ENCODE peak calls at places on chromosome 1, in four cellular contexts. One of them, this sample, is unnamed.
A peak's percentile ranks its signal among the peaks of the same experiment; 100 is the strongest.

GRCh38 chr1:43757343-43758053 is 50.2 kb downstream of the ST3GAL3 start:
- DNase-seq in endothelial cell of umbilical vein: no peak
- DNase-seq in K562: no peak
- DNase-seq in GM12878: no peak
- DNase-seq in this sample: no peak

GRCh38 chr1:164644774-164645634 is 86.0 kb downstream of the PBX1 start:
- DNase-seq in K562: no peak
- DNase-seq in endothelial cell of umbilical vein: no peak
- DNase-seq in GM12878: no peak
- DNase-seq in this sample: peak; percentile 70

GRCh38 chr1:232131715-232132391 is 498.1 kb downstream of the SIPA1L2 start:
- DNase-seq in K562: no peak
- DNase-seq in GM12878: no peak
- DNase-seq in endothelial cell of umbilical vein: no peak
- DNase-seq in this sample: no peak

GRCh38 chr1:212638419-212639151 is 30.0 kb downstream of the ATF3 start:
- DNase-seq in GM12878: no peak
- DNase-seq in endothelial cell of umbilical vein: no peak
- DNase-seq in K562: no peak
- DNase-seq in this sample: peak; percentile 76

GRCh38 chr1:218123968-218124367 is 161.1 kb upstream of the RRP15 start:
- DNase-seq in endothelial cell of umbilical vein: no peak
- DNase-seq in K562: no peak
- DNase-seq in GM12878: no peak
- DNase-seq in this sample: no peak

GRCh38 chr1:23732363-23733224 is 10.7 kb upstream of the ELOA start:
- DNase-seq in K562: no peak
- DNase-seq in GM12878: no peak
- DNase-seq in endothelial cell of umbilical vein: no peak
- DNase-seq in this sample: peak; percentile 65

GRCh38 chr1:111754964-111755320 is 759 bp upstream of the DDX20 start:
- DNase-seq in GM12878: no peak
- DNase-seq in endothelial cell of umbilical vein: no peak
- DNase-seq in K562: peak; percentile 56
- DNase-seq in this sample: peak; percentile 39

GRCh38 chr1:113073457-113073950 is 506 bp downstream of the LRIG2 start:
- DNase-seq in K562: peak; percentile 74
- DNase-seq in GM12878: no peak
- DNase-seq in endothelial cell of umbilical vein: peak; percentile 78
- DNase-seq in this sample: peak; percentile 61

GRCh38 chr1:30516505-30516858 is 206.9 kb downstream of the MATN1 start:
- DNase-seq in endothelial cell of umbilical vein: no peak
- DNase-seq in GM12878: no peak
- DNase-seq in K562: no peak
- DNase-seq in this sample: no peak

GRCh38 chr1:48471603-48472576 is at the start of gene SPATA6:
- DNase-seq in endothelial cell of umbilical vein: peak; percentile 89
- DNase-seq in GM12878: peak; percentile 24
- DNase-seq in K562: peak; percentile 98
- DNase-seq in this sample: peak; percentile 91

GRCh38 chr1:29830383-29830782 is 594.1 kb downstream of the PTPRU start:
- DNase-seq in GM12878: no peak
- DNase-seq in K562: no peak
- DNase-seq in endothelial cell of umbilical vein: no peak
- DNase-seq in this sample: no peak

GRCh38 chr1:17488977-17489739 is 49.7 kb upstream of the RCC2 start:
- DNase-seq in K562: peak; percentile 59
- DNase-seq in GM12878: no peak
- DNase-seq in endothelial cell of umbilical vein: no peak
- DNase-seq in this sample: peak; percentile 15

GRCh38 chr1:242736569-242736968 is 212.1 kb upstream of the PLD5 start:
- DNase-seq in GM12878: no peak
- DNase-seq in endothelial cell of umbilical vein: no peak
- DNase-seq in K562: no peak
- DNase-seq in this sample: no peak

GRCh38 chr1:162373072-162373427 is 3.6 kb downstream of the SPATA46 start:
- DNase-seq in endothelial cell of umbilical vein: no peak
- DNase-seq in K562: no peak
- DNase-seq in GM12878: no peak
- DNase-seq in this sample: no peak

GRCh38 chr1:9128520-9129371 is at the start of gene GPR157:
- DNase-seq in GM12878: no peak
- DNase-seq in endothelial cell of umbilical vein: peak; percentile 70
- DNase-seq in K562: peak; percentile 100
- DNase-seq in this sample: peak; percentile 61

GRCh38 chr1:96962807-96963206 is 241.2 kb downstream of the PTBP2 start:
- DNase-seq in K562: no peak
- DNase-seq in endothelial cell of umbilical vein: no peak
- DNase-seq in GM12878: no peak
- DNase-seq in this sample: peak; percentile 31

GRCh38 chr1:92817986-92818764 is 13.7 kb upstream of the RPL5 start:
- DNase-seq in GM12878: no peak
- DNase-seq in endothelial cell of umbilical vein: peak; percentile 32
- DNase-seq in K562: peak; percentile 56
- DNase-seq in this sample: no peak

GRCh38 chr1:90400121-90400520 is 317.0 kb downstream of the BARHL2 start:
- DNase-seq in GM12878: no peak
- DNase-seq in K562: no peak
- DNase-seq in endothelial cell of umbilical vein: no peak
- DNase-seq in this sample: peak; percentile 34

GRCh38 chr1:181089017-181089776 is 697 bp downstream of the IER5 start:
- DNase-seq in endothelial cell of umbilical vein: no peak
- DNase-seq in K562: peak; percentile 66
- DNase-seq in GM12878: no peak
- DNase-seq in this sample: no peak

GRCh38 chr1:30372792-30373433 is 350.5 kb downstream of the MATN1 start:
- DNase-seq in GM12878: no peak
- DNase-seq in K562: no peak
- DNase-seq in endothelial cell of umbilical vein: no peak
- DNase-seq in this sample: no peak

GRCh38 chr1:77370588-77371306 is 88.9 kb downstream of the AK5 start:
- DNase-seq in K562: no peak
- DNase-seq in endothelial cell of umbilical vein: no peak
- DNase-seq in GM12878: no peak
- DNase-seq in this sample: peak; percentile 99

GRCh38 chr1:34163792-34164509 is 1.1 kb downstream of the CSMD2 start:
- DNase-seq in GM12878: no peak
- DNase-seq in K562: no peak
- DNase-seq in endothelial cell of umbilical vein: no peak
- DNase-seq in this sample: no peak

GRCh38 chr1:14970115-14970798 is 183.3 kb upstream of the TMEM51 start:
- DNase-seq in endothelial cell of umbilical vein: peak; percentile 39
- DNase-seq in K562: peak; percentile 93
- DNase-seq in GM12878: no peak
- DNase-seq in this sample: peak; percentile 87

GRCh38 chr1:243525085-243525487 is 269.2 kb downstream of the SDCCAG8 start:
- DNase-seq in endothelial cell of umbilical vein: peak; percentile 91
- DNase-seq in K562: no peak
- DNase-seq in GM12878: no peak
- DNase-seq in this sample: peak; percentile 87

GRCh38 chr1:54853793-54854370 is 33.1 kb downstream of the DHCR24 start:
- DNase-seq in GM12878: no peak
- DNase-seq in endothelial cell of umbilical vein: no peak
- DNase-seq in K562: no peak
- DNase-seq in this sample: no peak

GRCh38 chr1:54857066-54857660 is 29.8 kb downstream of the DHCR24 start:
- DNase-seq in endothelial cell of umbilical vein: no peak
- DNase-seq in K562: no peak
- DNase-seq in GM12878: no peak
- DNase-seq in this sample: no peak

GRCh38 chr1:54853096-54853792 is 33.8 kb downstream of the DHCR24 start:
- DNase-seq in endothelial cell of umbilical vein: no peak
- DNase-seq in GM12878: no peak
- DNase-seq in K562: no peak
- DNase-seq in this sample: no peak

GRCh38 chr1:54851928-54852524 is 35.0 kb downstream of the DHCR24 start:
- DNase-seq in GM12878: no peak
- DNase-seq in endothelial cell of umbilical vein: no peak
- DNase-seq in K562: no peak
- DNase-seq in this sample: no peak

DNA sequence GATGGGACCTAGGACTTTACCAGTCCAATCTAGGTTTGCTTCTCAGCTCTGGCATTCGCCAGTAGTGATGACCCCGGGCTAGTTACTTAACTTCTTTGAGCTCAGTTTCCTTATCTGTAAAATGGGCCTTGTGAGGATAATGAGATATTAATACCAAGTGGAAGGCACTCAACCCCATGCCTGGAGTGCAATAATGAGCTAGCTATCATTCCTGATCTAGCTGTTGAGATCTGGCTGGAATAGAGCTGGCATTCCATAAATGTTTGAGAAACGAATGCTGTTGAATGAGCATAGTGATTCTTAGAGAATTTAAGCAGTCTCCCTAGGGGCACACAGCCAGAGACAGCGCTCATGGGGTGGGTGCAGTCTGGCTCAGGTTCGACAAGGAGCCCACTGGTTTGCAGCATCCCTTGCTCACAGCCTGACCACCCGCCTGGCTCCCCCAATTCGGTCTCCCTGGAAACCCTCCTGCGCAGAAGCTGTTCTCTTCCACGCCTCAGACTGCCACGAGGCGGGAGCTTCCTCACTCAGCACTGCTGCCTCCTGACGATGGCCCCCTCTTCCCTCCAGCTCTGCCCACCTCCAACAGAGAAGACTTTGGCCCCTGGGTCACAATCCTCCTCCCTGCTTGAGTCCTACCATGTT is 32.5 kb downstream of the DHCR24 start:
- DNase-seq in GM12878: no peak
- DNase-seq in K562: no peak
- DNase-seq in endothelial cell of umbilical vein: no peak
- DNase-seq in this sample: peak; percentile 36
- TF ChIP-seq FOS in GM12878: no peak
- TF ChIP-seq FOS in K562: no peak
- TF ChIP-seq FOS in endothelial cell of umbilical vein: no peak
- TF ChIP-seq FOS in this sample: no peak

GRCh38 chr1:241679404-241679803 is 27.3 kb downstream of the WDR64 start:
- DNase-seq in K562: no peak
- DNase-seq in GM12878: no peak
- DNase-seq in endothelial cell of umbilical vein: no peak
- DNase-seq in this sample: no peak

GRCh38 chr1:241677171-241677570 is 25.1 kb downstream of the WDR64 start:
- DNase-seq in endothelial cell of umbilical vein: no peak
- DNase-seq in GM12878: peak; percentile 16
- DNase-seq in K562: no peak
- DNase-seq in this sample: no peak

GRCh38 chr1:241674805-241675384 is 22.8 kb downstream of the WDR64 start:
- DNase-seq in K562: no peak
- DNase-seq in endothelial cell of umbilical vein: no peak
- DNase-seq in GM12878: no peak
- DNase-seq in this sample: no peak

GRCh38 chr1:241672301-241672700 is 20.2 kb downstream of the WDR64 start:
- DNase-seq in K562: no peak
- DNase-seq in GM12878: no peak
- DNase-seq in endothelial cell of umbilical vein: no peak
- DNase-seq in this sample: no peak

GRCh38 chr1:241675983-241676382 is 23.9 kb downstream of the WDR64 start:
- DNase-seq in endothelial cell of umbilical vein: no peak
- DNase-seq in GM12878: no peak
- DNase-seq in K562: no peak
- DNase-seq in this sample: no peak
- TF ChIP-seq FOS in endothelial cell of umbilical vein: no peak
- TF ChIP-seq FOS in GM12878: no peak
- TF ChIP-seq FOS in K562: no peak
- TF ChIP-seq FOS in this sample: no peak

DNA sequence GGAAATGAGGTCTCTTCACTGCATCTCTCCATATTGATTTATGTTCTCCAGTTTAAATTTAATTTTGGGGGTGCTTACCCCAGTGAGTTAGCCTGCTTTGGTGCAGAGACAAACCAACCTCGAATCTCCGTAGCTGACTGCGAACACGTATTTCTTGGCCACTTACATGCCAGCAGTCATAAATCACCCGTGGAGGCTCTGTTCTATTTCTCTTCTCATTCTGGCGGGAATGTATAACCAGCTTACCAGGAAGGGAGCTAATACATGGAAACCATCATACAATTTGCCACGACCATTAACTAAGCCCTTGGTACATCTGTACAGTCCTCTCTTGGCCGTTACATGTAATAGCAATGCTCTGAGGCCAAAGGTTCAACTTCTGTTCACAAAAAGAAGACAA is 148.0 kb downstream of the PLA2G4A start:
- DNase-seq in GM12878: no peak
- DNase-seq in K562: no peak
- DNase-seq in endothelial cell of umbilical vein: no peak
- DNase-seq in this sample: no peak
- TF ChIP-seq FOS in GM12878: no peak
- TF ChIP-seq FOS in K562: no peak
- TF ChIP-seq FOS in endothelial cell of umbilical vein: no peak
- TF ChIP-seq FOS in this sample: no peak

GRCh38 chr1:7702365-7702764 is 68.7 kb upstream of the VAMP3 start:
- DNase-seq in endothelial cell of umbilical vein: no peak
- DNase-seq in GM12878: no peak
- DNase-seq in K562: no peak
- DNase-seq in this sample: no peak
- TF ChIP-seq FOS in endothelial cell of umbilical vein: no peak
- TF ChIP-seq FOS in GM12878: no peak
- TF ChIP-seq FOS in K562: no peak
- TF ChIP-seq FOS in this sample: no peak

GRCh38 chr1:26996024-26996423 is 2.5 kb downstream of the TRNP1 start:
- DNase-seq in GM12878: no peak
- DNase-seq in K562: peak; percentile 48
- DNase-seq in endothelial cell of umbilical vein: no peak
- DNase-seq in this sample: peak; percentile 58
- TF ChIP-seq FOS in GM12878: no peak
- TF ChIP-seq FOS in K562: no peak
- TF ChIP-seq FOS in endothelial cell of umbilical vein: no peak
- TF ChIP-seq FOS in this sample: no peak

GRCh38 chr1:201551096-201551495 is 12.2 kb downstream of the NAV1 start:
- DNase-seq in GM12878: no peak
- DNase-seq in endothelial cell of umbilical vein: no peak
- DNase-seq in K562: no peak
- DNase-seq in this sample: no peak

GRCh38 chr1:201553496-201554166 is 14.7 kb downstream of the NAV1 start:
- DNase-seq in endothelial cell of umbilical vein: no peak
- DNase-seq in K562: no peak
- DNase-seq in GM12878: no peak
- DNase-seq in this sample: peak; percentile 81

GRCh38 chr1:201554167-201554600 is 15.3 kb downstream of the NAV1 start:
- DNase-seq in endothelial cell of umbilical vein: no peak
- DNase-seq in GM12878: no peak
- DNase-seq in K562: no peak
- DNase-seq in this sample: no peak

GRCh38 chr1:201551877-201552731 is 13.2 kb downstream of the NAV1 start:
- DNase-seq in endothelial cell of umbilical vein: peak; percentile 31
- DNase-seq in GM12878: no peak
- DNase-seq in K562: peak; percentile 44
- DNase-seq in this sample: peak; percentile 93

DNA sequence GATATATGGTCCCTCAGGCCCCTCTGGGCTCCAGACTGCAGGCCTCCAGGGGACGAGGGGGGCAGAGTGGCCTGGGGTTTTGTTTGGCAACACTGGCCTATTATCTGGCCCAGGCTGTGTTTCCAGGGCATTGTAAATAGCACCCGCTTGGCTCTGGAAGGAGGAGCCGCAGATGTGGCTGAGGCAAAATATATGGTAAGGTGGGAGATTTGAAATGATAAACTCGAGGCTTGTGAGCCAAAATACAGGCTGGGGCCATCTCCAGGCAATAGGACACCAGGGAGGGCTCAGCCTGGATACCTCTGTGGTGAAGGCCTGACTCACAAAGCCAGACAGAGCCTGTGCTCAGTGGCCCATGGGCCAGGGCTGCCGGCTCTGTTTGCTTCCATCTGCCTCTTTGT is 14.0 kb downstream of the NAV1 start:
- DNase-seq in K562: no peak
- DNase-seq in GM12878: no peak
- DNase-seq in endothelial cell of umbilical vein: no peak
- DNase-seq in this sample: peak; percentile 76
- TF ChIP-seq FOS in K562: no peak
- TF ChIP-seq FOS in GM12878: no peak
- TF ChIP-seq FOS in endothelial cell of umbilical vein: no peak
- TF ChIP-seq FOS in this sample: peak; percentile 5

This sample was measured in IMR-90.